ENCODE peak calls at places on chromosomes 3 and 15, in eight cellular contexts. One of them, this sample, is unnamed.

GRCh38 chr15:25171111-25171811 is 216.5 kb downstream of the SNRPN start:
- DNase-seq in HepG2: no peak
- DNase-seq in A549: no peak
- DNase-seq in lower lobe of right lung: peak
- DNase-seq in mucosa of descending colon: peak
- DNase-seq in ovary: peak
- DNase-seq in WTC11: peak
- DNase-seq in choroid plexus epithelial cell: no peak
- DNase-seq in this sample: no peak

GRCh38 chr3:185549111-185549510 is 3.3 kb downstream of the LIPH start:
- DNase-seq in choroid plexus epithelial cell: peak
- DNase-seq in A549: peak
- DNase-seq in mucosa of descending colon: no peak
- DNase-seq in ovary: peak
- DNase-seq in HepG2: no peak
- DNase-seq in WTC11: no peak
- DNase-seq in lower lobe of right lung: no peak
- DNase-seq in this sample: no peak

GRCh38 chr3:11297126-11297525 is 24.9 kb downstream of the ATG7 start:
- DNase-seq in HepG2: no peak
- DNase-seq in lower lobe of right lung: no peak
- DNase-seq in choroid plexus epithelial cell: no peak
- DNase-seq in mucosa of descending colon: no peak
- DNase-seq in WTC11: no peak
- DNase-seq in ovary: no peak
- DNase-seq in A549: no peak
- DNase-seq in this sample: no peak

GRCh38 chr15:68823561-68823960 is 2.9 kb upstream of the ANP32A start:
- DNase-seq in choroid plexus epithelial cell: no peak
- DNase-seq in mucosa of descending colon: no peak
- DNase-seq in HepG2: no peak
- DNase-seq in ovary: no peak
- DNase-seq in lower lobe of right lung: no peak
- DNase-seq in WTC11: no peak
- DNase-seq in A549: no peak
- DNase-seq in this sample: no peak

GRCh38 chr3:72199530-72199929 is 414.6 kb upstream of the PROK2 start:
- DNase-seq in ovary: no peak
- DNase-seq in mucosa of descending colon: no peak
- DNase-seq in HepG2: no peak
- DNase-seq in choroid plexus epithelial cell: no peak
- DNase-seq in lower lobe of right lung: no peak
- DNase-seq in WTC11: no peak
- DNase-seq in A549: no peak
- DNase-seq in this sample: no peak

GRCh38 chr3:100710355-100711198 is 1.3 kb downstream of the TFG start:
- DNase-seq in A549: peak
- DNase-seq in ovary: no peak
- DNase-seq in HepG2: peak
- DNase-seq in mucosa of descending colon: peak
- DNase-seq in lower lobe of right lung: no peak
- DNase-seq in choroid plexus epithelial cell: peak
- DNase-seq in WTC11: no peak
- DNase-seq in this sample: peak

GRCh38 chr3:126432361-126432760 is 37.7 kb downstream of the CFAP100 start:
- DNase-seq in ovary: no peak
- DNase-seq in mucosa of descending colon: no peak
- DNase-seq in A549: no peak
- DNase-seq in HepG2: no peak
- DNase-seq in lower lobe of right lung: no peak
- DNase-seq in choroid plexus epithelial cell: peak
- DNase-seq in WTC11: no peak
- DNase-seq in this sample: no peak

GRCh38 chr3:159882784-159883779 is 105.6 kb upstream of the IL12A start:
- DNase-seq in ovary: no peak
- DNase-seq in choroid plexus epithelial cell: peak
- DNase-seq in WTC11: no peak
- DNase-seq in lower lobe of right lung: no peak
- DNase-seq in mucosa of descending colon: no peak
- DNase-seq in A549: no peak
- DNase-seq in HepG2: no peak
- DNase-seq in this sample: no peak

GRCh38 chr15:81809543-81809942 is 236.3 kb downstream of the MEX3B start:
- DNase-seq in HepG2: peak
- DNase-seq in lower lobe of right lung: no peak
- DNase-seq in ovary: no peak
- DNase-seq in choroid plexus epithelial cell: peak
- DNase-seq in WTC11: peak
- DNase-seq in mucosa of descending colon: no peak
- DNase-seq in A549: peak
- DNase-seq in this sample: no peak

GRCh38 chr3:193987186-193987585 is 148.8 kb upstream of the HES1 start:
- DNase-seq in choroid plexus epithelial cell: no peak
- DNase-seq in A549: no peak
- DNase-seq in HepG2: no peak
- DNase-seq in mucosa of descending colon: no peak
- DNase-seq in WTC11: no peak
- DNase-seq in lower lobe of right lung: no peak
- DNase-seq in ovary: no peak
- DNase-seq in this sample: no peak

GRCh38 chr3:197298341-197298857 is at the start of gene DLG1:
- DNase-seq in A549: peak
- DNase-seq in choroid plexus epithelial cell: peak
- DNase-seq in WTC11: peak
- DNase-seq in ovary: peak
- DNase-seq in mucosa of descending colon: peak
- DNase-seq in lower lobe of right lung: peak
- DNase-seq in HepG2: peak
- DNase-seq in this sample: no peak

GRCh38 chr15:75104804-75105557 is 81.6 kb downstream of the PPCDC start:
- DNase-seq in ovary: no peak
- DNase-seq in lower lobe of right lung: no peak
- DNase-seq in WTC11: no peak
- DNase-seq in HepG2: peak
- DNase-seq in mucosa of descending colon: no peak
- DNase-seq in choroid plexus epithelial cell: peak
- DNase-seq in A549: peak
- DNase-seq in this sample: no peak

GRCh38 chr15:39013262-39013661 is 448.6 kb upstream of the RASGRP1 start:
- DNase-seq in HepG2: no peak
- DNase-seq in choroid plexus epithelial cell: no peak
- DNase-seq in lower lobe of right lung: no peak
- DNase-seq in WTC11: no peak
- DNase-seq in A549: no peak
- DNase-seq in ovary: no peak
- DNase-seq in mucosa of descending colon: no peak
- DNase-seq in this sample: no peak
- TF ChIP-seq CTCF in HepG2: peak
- TF ChIP-seq CTCF in choroid plexus epithelial cell: no peak
- TF ChIP-seq CTCF in lower lobe of right lung: no peak
- TF ChIP-seq CTCF in WTC11: no peak
- TF ChIP-seq CTCF in A549: no peak
- TF ChIP-seq CTCF in ovary: no peak
- TF ChIP-seq CTCF in mucosa of descending colon: no peak
- TF ChIP-seq CTCF in this sample: no peak

GRCh38 chr3:51390600-51391074 is 448 bp upstream of the RBM15B start:
- DNase-seq in lower lobe of right lung: no peak
- DNase-seq in ovary: no peak
- DNase-seq in choroid plexus epithelial cell: no peak
- DNase-seq in mucosa of descending colon: no peak
- DNase-seq in WTC11: no peak
- DNase-seq in HepG2: no peak
- DNase-seq in A549: no peak
- DNase-seq in this sample: no peak
- TF ChIP-seq CTCF in lower lobe of right lung: no peak
- TF ChIP-seq CTCF in ovary: no peak
- TF ChIP-seq CTCF in choroid plexus epithelial cell: no peak
- TF ChIP-seq CTCF in mucosa of descending colon: no peak
- TF ChIP-seq CTCF in WTC11: peak
- TF ChIP-seq CTCF in HepG2: no peak
- TF ChIP-seq CTCF in A549: no peak
- TF ChIP-seq CTCF in this sample: no peak

DNA sequence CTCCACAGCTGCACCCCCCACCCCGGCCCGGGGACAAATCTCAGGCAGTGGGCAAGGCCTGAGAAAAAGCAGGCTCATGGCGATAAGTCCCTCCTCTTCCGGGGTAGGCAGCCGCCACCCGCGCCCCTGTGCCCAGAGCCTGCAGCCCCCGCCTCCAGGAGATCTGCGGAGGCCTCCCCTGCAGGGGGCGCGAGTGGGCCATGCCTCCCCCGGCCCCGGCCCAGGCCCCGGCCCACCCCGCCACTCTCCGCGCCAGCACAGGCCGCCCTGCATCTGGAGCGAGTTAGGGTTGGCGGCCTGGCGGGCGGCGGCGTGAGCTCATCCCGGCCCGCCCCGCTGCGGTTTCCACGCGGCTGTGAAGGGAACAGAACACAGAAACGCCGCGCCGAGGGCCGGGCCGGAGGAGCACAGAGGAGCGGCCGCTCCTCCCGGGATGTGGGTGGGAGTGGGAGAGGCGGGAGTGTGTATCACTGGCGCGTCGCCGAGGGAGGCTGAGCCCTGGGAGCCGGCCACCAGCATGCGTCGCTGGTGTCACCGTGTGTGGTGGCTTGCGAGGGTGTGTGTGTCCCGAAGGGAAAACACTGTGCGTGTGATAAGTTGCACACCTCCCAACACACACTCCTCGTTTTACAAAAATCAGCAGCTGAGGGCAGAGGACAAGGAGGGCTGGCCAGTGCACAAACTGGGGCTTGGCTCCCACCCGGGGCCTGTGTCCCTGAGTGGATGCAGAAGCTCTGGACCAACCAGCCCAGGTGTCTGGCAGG is 17.2 kb downstream of the MYL3 start:
- DNase-seq in ovary: peak
- DNase-seq in WTC11: peak
- DNase-seq in mucosa of descending colon: peak
- DNase-seq in lower lobe of right lung: peak
- DNase-seq in A549: no peak
- DNase-seq in choroid plexus epithelial cell: peak
- DNase-seq in HepG2: no peak
- DNase-seq in this sample: no peak
- TF ChIP-seq CTCF in ovary: peak
- TF ChIP-seq CTCF in WTC11: peak
- TF ChIP-seq CTCF in mucosa of descending colon: no peak
- TF ChIP-seq CTCF in lower lobe of right lung: peak
- TF ChIP-seq CTCF in A549: no peak
- TF ChIP-seq CTCF in choroid plexus epithelial cell: peak
- TF ChIP-seq CTCF in HepG2: peak
- TF ChIP-seq CTCF in this sample: peak

DNA sequence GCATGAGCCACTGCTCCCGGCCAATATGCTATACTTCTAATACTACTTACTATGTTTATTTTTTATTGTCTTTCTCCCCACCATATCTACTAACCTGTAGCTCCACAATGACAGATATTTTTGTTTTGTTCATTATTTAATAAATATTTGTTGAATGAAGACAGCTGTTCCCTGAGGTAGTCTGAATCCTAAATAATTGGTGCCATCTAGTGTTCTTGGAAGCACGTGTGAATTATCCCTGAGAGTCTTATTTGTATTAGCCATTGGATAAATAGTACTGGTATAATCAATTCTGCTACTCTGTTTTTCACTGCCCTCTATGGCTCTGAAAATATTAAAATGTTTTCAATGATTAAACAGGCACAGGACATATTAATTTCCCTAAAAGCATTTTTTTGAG is 5.6 kb upstream of the APPL1 start:
- DNase-seq in HepG2: peak
- DNase-seq in A549: peak
- DNase-seq in lower lobe of right lung: no peak
- DNase-seq in mucosa of descending colon: no peak
- DNase-seq in WTC11: no peak
- DNase-seq in ovary: no peak
- DNase-seq in choroid plexus epithelial cell: peak
- DNase-seq in this sample: no peak
- TF ChIP-seq CTCF in HepG2: peak
- TF ChIP-seq CTCF in A549: peak
- TF ChIP-seq CTCF in lower lobe of right lung: peak
- TF ChIP-seq CTCF in mucosa of descending colon: no peak
- TF ChIP-seq CTCF in WTC11: no peak
- TF ChIP-seq CTCF in ovary: no peak
- TF ChIP-seq CTCF in choroid plexus epithelial cell: peak
- TF ChIP-seq CTCF in this sample: peak

DNA sequence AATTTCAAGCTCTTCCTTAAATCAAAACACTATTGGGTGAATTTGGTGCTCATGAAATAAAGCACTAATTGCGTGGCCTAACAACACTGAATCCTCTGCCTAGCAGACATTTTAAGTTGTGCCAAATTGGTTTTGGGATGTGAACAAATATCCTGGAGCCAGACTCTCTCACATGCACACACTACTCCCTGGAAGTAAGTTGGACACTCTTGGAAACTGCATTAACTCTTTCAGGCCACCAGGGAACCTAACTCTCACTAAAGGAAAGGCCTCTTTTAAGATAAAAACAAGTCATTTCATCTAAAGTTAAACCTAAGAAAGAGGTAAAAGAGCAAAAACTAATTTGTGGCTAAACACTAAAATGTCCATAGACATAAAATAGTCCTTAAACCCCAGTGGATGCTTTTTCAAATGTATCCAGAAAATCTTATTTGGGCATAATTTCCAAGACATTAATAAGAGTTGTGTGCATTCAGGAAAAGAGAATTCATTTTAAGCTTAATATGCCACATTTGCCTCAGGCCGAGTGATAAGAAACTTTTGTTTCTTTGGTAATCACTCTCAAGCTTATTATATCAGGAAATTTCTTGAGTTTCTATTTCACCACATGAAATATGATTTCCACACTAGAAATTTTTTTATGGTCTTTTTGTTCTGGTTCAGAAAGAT is 61.8 kb downstream of the ZBTB20 start:
- DNase-seq in WTC11: no peak
- DNase-seq in ovary: no peak
- DNase-seq in choroid plexus epithelial cell: no peak
- DNase-seq in mucosa of descending colon: no peak
- DNase-seq in lower lobe of right lung: no peak
- DNase-seq in HepG2: no peak
- DNase-seq in A549: peak
- DNase-seq in this sample: no peak
- TF ChIP-seq CTCF in WTC11: peak
- TF ChIP-seq CTCF in ovary: no peak
- TF ChIP-seq CTCF in choroid plexus epithelial cell: peak
- TF ChIP-seq CTCF in mucosa of descending colon: no peak
- TF ChIP-seq CTCF in lower lobe of right lung: no peak
- TF ChIP-seq CTCF in HepG2: no peak
- TF ChIP-seq CTCF in A549: no peak
- TF ChIP-seq CTCF in this sample: peak

DNA sequence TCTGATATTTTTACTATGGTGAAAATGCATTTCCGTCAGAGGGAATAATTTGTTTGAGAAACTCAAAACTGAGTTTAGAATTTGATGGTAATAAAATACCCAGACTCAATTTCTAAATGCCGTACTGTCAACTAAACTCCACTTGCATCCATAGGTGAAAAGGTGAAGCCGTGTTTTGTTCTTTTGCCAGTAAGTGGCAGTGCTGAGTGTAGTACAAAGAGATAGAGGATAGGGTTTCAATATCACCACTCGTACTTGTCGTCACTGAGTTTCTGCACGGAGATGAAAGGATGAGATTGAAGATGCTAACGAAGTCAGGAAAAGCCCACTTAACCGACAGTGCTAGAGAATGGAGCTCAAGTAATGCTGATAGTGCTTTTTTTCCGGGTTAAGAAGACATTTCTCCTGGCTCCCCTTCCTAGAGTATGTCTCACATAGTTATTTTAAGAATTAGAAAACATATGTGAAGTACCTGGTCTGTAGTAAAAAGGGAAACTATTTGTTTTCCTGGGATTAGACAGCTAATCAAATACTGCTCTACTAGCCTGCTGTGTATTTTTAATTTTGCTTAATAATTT is 345.1 kb downstream of the IL5RA start:
- DNase-seq in WTC11: no peak
- DNase-seq in lower lobe of right lung: no peak
- DNase-seq in mucosa of descending colon: no peak
- DNase-seq in choroid plexus epithelial cell: no peak
- DNase-seq in ovary: no peak
- DNase-seq in A549: peak
- DNase-seq in HepG2: peak
- DNase-seq in this sample: no peak
- TF ChIP-seq CTCF in WTC11: no peak
- TF ChIP-seq CTCF in lower lobe of right lung: no peak
- TF ChIP-seq CTCF in mucosa of descending colon: no peak
- TF ChIP-seq CTCF in choroid plexus epithelial cell: no peak
- TF ChIP-seq CTCF in ovary: no peak
- TF ChIP-seq CTCF in A549: no peak
- TF ChIP-seq CTCF in HepG2: peak
- TF ChIP-seq CTCF in this sample: peak